ENCODE peak calls at places on chromosome 14, in six cellular contexts. D, H, F, S, O and K are unnamed samples.

GRCh38 chr14:74954232-74954946 is 1.0 kb downstream of the PGF start:
- DNase-seq in O (peak), S (no peak), H (no peak), F (no peak), D (no peak), K (no peak)

GRCh38 chr14:68143341-68143807 is 323.8 kb downstream of the RAD51B start:
- DNase-seq in D (peak), H (peak), F (peak), S (peak), O (peak), K (peak)

GRCh38 chr14:63717704-63718103 is 10.2 kb downstream of the SGPP1 start:
- DNase-seq in F (peak), O (no peak), S (no peak), H (no peak), D (no peak), K (no peak)

GRCh38 chr14:59297070-59297766 is 108.8 kb downstream of the DAAM1 start:
- DNase-seq in S (no peak), O (no peak), H (no peak), D (no peak), F (no peak), K (no peak)

GRCh38 chr14:55221968-55222367 is 30.6 kb upstream of the DLGAP5 start:
- DNase-seq in O (no peak), D (no peak), H (no peak), F (no peak), S (no peak), K (no peak)

GRCh38 chr14:65658202-65658601 is 245.7 kb downstream of the FUT8 start:
- DNase-seq in S (no peak), H (no peak), F (no peak), O (no peak), D (no peak), K (no peak)

GRCh38 chr14:34548472-34548981 is 9.0 kb upstream of the EAPP start:
- DNase-seq in D (no peak), O (no peak), S (no peak), H (no peak), F (no peak), K (no peak)

GRCh38 chr14:71720978-71721624 is 211.1 kb upstream of the RGS6 start:
- DNase-seq in S (peak), D (no peak), H (no peak), F (peak), O (peak), K (no peak)

GRCh38 chr14:94483729-94484275 is 7.8 kb upstream of the SERPINA9 start:
- DNase-seq in O (no peak), H (no peak), F (no peak), S (no peak), D (no peak), K (no peak)

GRCh38 chr14:100278702-100279101 is 27.5 kb downstream of the SLC25A29 start:
- DNase-seq in S (peak), F (no peak), O (no peak), H (no peak), D (no peak), K (no peak)

GRCh38 chr14:88013750-88014349 is 8.9 kb downstream of the GPR65 start:
- DNase-seq in H (peak), S (peak), O (peak), D (peak), F (peak), K (peak)

GRCh38 chr14:24367506-24368214 is at the start of gene NFATC4:
- DNase-seq in H (peak), F (peak), D (peak), O (peak), S (peak), K (peak)

GRCh38 chr14:81162941-81163340 is 57.8 kb downstream of the GTF2A1 start:
- DNase-seq in H (no peak), S (peak), O (no peak), F (peak), D (no peak), K (no peak)

GRCh38 chr14:61322011-61322798 is 826 bp downstream of the PRKCH start:
- DNase-seq in F (no peak), S (peak), H (no peak), O (peak), D (peak), K (no peak)

GRCh38 chr14:71726639-71727085 is 205.6 kb upstream of the RGS6 start:
- DNase-seq in D (no peak), H (no peak), O (no peak), S (peak), F (no peak), K (no peak)

GRCh38 chr14:87944987-87945604 is 47.9 kb downstream of the GALC start:
- DNase-seq in D (no peak), S (no peak), H (no peak), F (peak), O (no peak), K (no peak)

GRCh38 chr14:36129181-36129580 is 47.3 kb downstream of the PTCSC3 start:
- DNase-seq in F (no peak), S (no peak), O (no peak), H (no peak), D (no peak), K (no peak)

GRCh38 chr14:100078997-100079561 is 13.9 kb downstream of the EVL start:
- DNase-seq in O (no peak), S (peak), D (no peak), F (no peak), H (no peak), K (no peak)

GRCh38 chr14:102922490-102923200 is at the start of gene AMN:
- DNase-seq in S (no peak), D (no peak), O (no peak), F (peak), H (no peak), K (no peak)
- TF ChIP-seq POLR2A in S (no peak), D (no peak), O (no peak), F (peak), H (no peak), K (no peak)

GRCh38 chr14:91395998-91396660 is 21.5 kb downstream of the CCDC88C start:
- DNase-seq in S (no peak), H (no peak), D (no peak), F (no peak), O (no peak), K (no peak)
- TF ChIP-seq POLR2A in S (no peak), H (no peak), D (no peak), F (no peak), O (no peak), K (no peak)

GRCh38 chr14:22835505-22835904 is 880 bp upstream of the MMP14 start:
- DNase-seq in O (no peak), F (no peak), S (no peak), H (no peak), D (no peak), K (no peak)

GRCh38 chr14:22837750-22838538 is 1.6 kb downstream of the MMP14 start:
- DNase-seq in H (peak), O (peak), F (no peak), D (peak), S (no peak), K (peak)

GRCh38 chr14:22837059-22837749 is 819 bp downstream of the MMP14 start:
- DNase-seq in O (peak), S (no peak), F (no peak), D (no peak), H (peak), K (no peak)

GRCh38 chr14:22838631-22839041 is 2.3 kb downstream of the MMP14 start:
- DNase-seq in S (no peak), F (no peak), H (no peak), D (no peak), O (no peak), K (no peak)

DNA sequence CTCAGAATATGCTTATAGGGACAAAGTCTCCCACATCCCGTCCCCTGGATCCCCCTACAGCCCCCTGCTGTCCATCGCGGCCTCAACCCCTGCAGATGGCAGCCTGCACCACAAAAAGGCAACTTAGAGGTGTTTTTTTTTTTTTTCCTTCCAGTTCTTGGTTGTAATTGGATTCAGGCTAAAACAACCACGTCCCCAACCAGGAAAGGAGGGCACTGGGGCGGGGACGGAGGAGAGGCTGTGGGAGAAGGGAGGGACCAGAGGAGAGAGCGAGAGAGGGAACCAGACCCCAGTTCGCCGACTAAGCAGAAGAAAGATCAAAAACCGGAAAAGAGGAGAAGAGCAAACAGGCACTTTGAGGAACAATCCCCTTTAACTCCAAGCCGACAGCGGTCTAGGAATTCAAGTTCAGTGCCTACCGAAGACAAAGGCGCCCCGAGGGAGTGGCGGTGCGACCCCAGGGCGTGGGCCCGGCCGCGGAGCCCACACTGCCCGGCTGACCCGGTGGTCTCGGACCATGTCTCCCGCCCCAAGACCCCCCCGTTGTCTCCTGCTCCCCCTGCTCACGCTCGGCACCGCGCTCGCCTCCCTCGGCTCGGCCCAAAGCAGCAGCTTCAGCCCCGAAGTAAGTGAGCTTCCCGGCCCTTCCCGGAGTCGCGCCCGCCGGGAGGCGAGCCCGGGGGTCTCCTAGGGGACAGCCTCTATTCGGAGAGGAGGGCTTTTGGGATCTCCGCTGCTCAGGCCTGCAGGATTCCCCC is at the start of gene MMP14:
- DNase-seq in F (no peak), S (peak), D (peak), O (peak), H (peak), K (peak)
- TF ChIP-seq POLR2A in F (no peak), S (no peak), D (no peak), O (peak), H (peak), K (no peak)

DNA sequence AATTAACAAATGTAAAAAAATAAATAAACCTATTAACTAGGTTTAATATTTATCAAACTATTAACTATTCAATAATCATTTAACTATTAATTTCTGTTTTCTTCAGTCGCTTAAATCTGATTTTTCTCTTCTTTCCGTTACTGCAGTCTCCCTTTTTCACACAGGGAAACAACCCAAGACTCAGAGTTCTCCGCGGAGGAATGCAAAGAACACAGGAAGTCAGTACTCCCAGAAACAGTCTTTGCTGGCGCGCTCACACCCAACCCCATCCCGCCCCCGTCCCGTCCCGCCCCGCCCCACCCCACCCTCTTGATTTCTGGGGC is 355 bp upstream of the METTL17 start:
- DNase-seq in H (no peak), O (no peak), D (no peak), S (no peak), F (no peak), K (no peak)
- TF ChIP-seq POLR2A in H (no peak), O (no peak), D (no peak), S (no peak), F (no peak), K (no peak)

GRCh38 chr14:22535916-22536315 is 53.1 kb downstream of the DAD1 start:
- DNase-seq in S (no peak), F (no peak), O (no peak), D (no peak), H (no peak), K (no peak)

GRCh38 chr14:22537436-22538310 is 51.4 kb downstream of the DAD1 start:
- DNase-seq in O (no peak), S (no peak), D (no peak), H (no peak), F (no peak), K (no peak)

GRCh38 chr14:22535126-22535525 is 53.9 kb downstream of the DAD1 start:
- DNase-seq in H (no peak), S (no peak), F (no peak), D (no peak), O (no peak), K (no peak)

GRCh38 chr14:22538671-22539228 is 50.3 kb downstream of the DAD1 start:
- DNase-seq in S (no peak), F (no peak), O (no peak), D (no peak), H (no peak), K (no peak)

GRCh38 chr14:22536853-22537338 is 52.1 kb downstream of the DAD1 start:
- DNase-seq in O (peak), H (peak), S (peak), F (peak), D (peak), K (peak)
- TF ChIP-seq POLR2A in O (no peak), H (no peak), S (no peak), F (no peak), D (no peak), K (no peak)

GRCh38 chr14:105256292-105256960 is 8.1 kb downstream of the BTBD6 start:
- DNase-seq in S (no peak), D (no peak), O (no peak), H (no peak), F (no peak), K (no peak)

GRCh38 chr14:105255021-105255507 is 6.7 kb downstream of the BTBD6 start:
- DNase-seq in H (no peak), F (no peak), O (no peak), D (peak), S (no peak), K (no peak)

GRCh38 chr14:105260826-105261438 is 12.6 kb downstream of the BTBD6 start:
- DNase-seq in S (no peak), O (no peak), D (no peak), H (no peak), F (no peak), K (no peak)

GRCh38 chr14:105258846-105259245 is 10.5 kb downstream of the BTBD6 start:
- DNase-seq in O (peak), H (no peak), S (no peak), F (peak), D (no peak), K (no peak)

DNA sequence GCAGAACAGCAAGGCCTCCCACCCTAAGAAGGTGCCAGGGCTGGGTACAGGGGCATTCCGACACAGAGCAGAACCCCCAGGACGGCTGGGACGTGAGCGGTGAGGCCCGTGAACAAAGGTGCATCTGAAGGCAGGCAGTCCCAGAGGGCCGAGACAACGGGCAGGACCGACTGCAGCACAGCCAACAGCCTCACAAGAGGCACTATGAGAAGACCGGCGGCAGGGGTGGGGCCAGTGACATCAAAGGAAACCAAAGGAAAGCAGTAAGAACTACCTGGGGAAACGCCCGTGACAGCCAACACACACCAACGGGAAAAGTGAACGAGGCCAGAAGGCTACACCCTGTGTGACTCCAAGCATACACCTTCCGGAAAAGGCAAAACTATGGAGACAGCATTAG is 9.1 kb downstream of the BTBD6 start:
- DNase-seq in H (no peak), F (no peak), O (no peak), S (no peak), D (no peak), K (no peak)
- TF ChIP-seq POLR2A in H (no peak), F (no peak), O (no peak), S (no peak), D (no peak), K (no peak)